ENCODE peak calls at places on chromosomes 6 and 20, in nine cellular contexts. V is EL, E is body of pancreas, L is heart right ventricle, J is fibroblast of the aortic adventitia, G is BJ, Z is iPS-NIHi11, T is KG1, D is mucosa of gallbladder. O is an unnamed sample.

GRCh38 chr20:43046946-43047345 is 142.8 kb downstream of the PTPRT start:
- DNase-seq in V (no peak), E (no peak), L (no peak), J (no peak), G (no peak), Z (no peak), T (no peak), D (no peak), O (no peak)

GRCh38 chr20:48124181-48124782 is 339.0 kb upstream of the SULF2 start:
- DNase-seq in V (no peak), E (no peak), L (no peak), J (no peak), G (no peak), Z (no peak), T (no peak), D (no peak), O (no peak)

GRCh38 chr20:62914970-62915457 is 11.3 kb downstream of the DIDO1 start:
- DNase-seq in V (no peak), E (peak), L (no peak), J (peak), G (no peak), Z (peak), T (no peak), D (no peak), O (no peak)

GRCh38 chr20:45399018-45399417 is 9.1 kb upstream of the DBNDD2 start:
- DNase-seq in V (no peak), E (no peak), L (no peak), J (no peak), G (no peak), Z (no peak), T (no peak), D (no peak), O (no peak)

GRCh38 chr20:35838213-35838612 is 66.4 kb downstream of the PHF20 start:
- DNase-seq in V (no peak), E (no peak), L (no peak), J (no peak), G (no peak), Z (peak), T (no peak), D (no peak), O (no peak)

GRCh38 chr6:101202975-101203374 is 190.5 kb upstream of the GRIK2 start:
- DNase-seq in V (no peak), E (no peak), L (no peak), J (no peak), G (no peak), Z (no peak), T (no peak), D (no peak), O (no peak)

GRCh38 chr6:129469070-129469662 is 240.8 kb downstream of the ARHGAP18 start:
- DNase-seq in V (no peak), E (no peak), L (no peak), J (no peak), G (no peak), Z (no peak), T (no peak), D (no peak), O (no peak)

GRCh38 chr20:542777-543368 is 717 bp downstream of the CSNK2A1 start:
- DNase-seq in V (no peak), E (peak), L (peak), J (no peak), G (no peak), Z (peak), T (no peak), D (no peak), O (peak)

GRCh38 chr6:100452998-100453397 is 11.7 kb downstream of the SIM1 start:
- DNase-seq in V (peak), E (no peak), L (no peak), J (no peak), G (peak), Z (no peak), T (no peak), D (no peak), O (no peak)

GRCh38 chr6:129264480-129265045 is 381.6 kb downstream of the LAMA2 start:
- DNase-seq in V (peak), E (no peak), L (no peak), J (peak), G (no peak), Z (no peak), T (no peak), D (no peak), O (no peak)